ENCODE peak calls at places on chromosomes 13 and 19, in seven cellular contexts. Y, A, T, Q, E, N and S are unnamed samples.

GRCh38 chr13:48315981-48316380 is 12.4 kb downstream of the RB1 start:
- DNase-seq in N (no peak), Y (no peak), Q (no peak), E (no peak), A (no peak), T (no peak), S (no peak)

GRCh38 chr13:32278456-32278855 is 36.7 kb downstream of the ZAR1L start:
- DNase-seq in Q (no peak), E (no peak), Y (no peak), N (no peak), A (no peak), T (no peak), S (no peak)

GRCh38 chr19:53511933-53512374 is 26.0 kb upstream of the ZNF331 start:
- DNase-seq in T (no peak), N (peak), E (peak), Y (peak), Q (peak), A (peak), S (no peak)

GRCh38 chr19:16367269-16367683 is 42.6 kb downstream of the KLF2 start:
- DNase-seq in Q (peak), A (no peak), E (no peak), Y (no peak), N (no peak), T (no peak), S (no peak)

GRCh38 chr19:52270266-52270885 is 989 bp downstream of the ZNF766 start:
- DNase-seq in E (no peak), Y (no peak), T (no peak), Q (peak), A (no peak), N (peak), S (no peak)

GRCh38 chr19:51970718-51971117 is 15.9 kb downstream of the ZNF350 start:
- DNase-seq in T (no peak), N (no peak), Q (no peak), Y (no peak), A (no peak), E (no peak), S (no peak)

GRCh38 chr13:114148521-114148855 is 16.1 kb upstream of the RASA3 start:
- DNase-seq in Y (no peak), A (no peak), T (no peak), E (peak), Q (peak), N (no peak), S (no peak)

GRCh38 chr13:92566767-92567166 is 659.8 kb upstream of the GPC6 start:
- DNase-seq in Q (no peak), N (no peak), A (no peak), T (no peak), E (no peak), Y (no peak), S (no peak)

GRCh38 chr13:95603887-95604533 is 40.5 kb downstream of the DZIP1 start:
- DNase-seq in A (no peak), Q (no peak), E (no peak), T (no peak), N (no peak), Y (peak), S (no peak)

GRCh38 chr19:12065100-12065538 is 588 bp downstream of the ZNF844 start:
- DNase-seq in Q (peak), N (no peak), T (peak), E (no peak), Y (peak), A (no peak), S (no peak)

GRCh38 chr13:97976551-97977375 is 23.3 kb downstream of the IPO5 start:
- DNase-seq in A (no peak), Q (no peak), T (no peak), N (no peak), Y (peak), E (no peak), S (peak)

GRCh38 chr13:52812941-52813340 is 35.5 kb downstream of the PCDH8 start:
- DNase-seq in Y (no peak), N (no peak), A (no peak), T (no peak), E (no peak), Q (no peak), S (no peak)

GRCh38 chr13:110070511-110071120 is 236.3 kb downstream of the COL4A1 start:
- DNase-seq in Y (no peak), A (peak), N (no peak), T (no peak), E (no peak), Q (no peak), S (no peak)

GRCh38 chr13:47463726-47464125 is 537.3 kb downstream of the SUCLA2 start:
- DNase-seq in A (no peak), Y (no peak), N (no peak), E (no peak), T (no peak), Q (no peak), S (no peak)